ENCODE peak calls at places on chromosome 1, in seven cellular contexts. One of them, this sample, is unnamed.

GRCh38 chr1:23369335-23370013 is at the start of gene ZNF436:
- DNase-seq in suprapubic skin: peak; percentile 91
- DNase-seq in left ventricle myocardium inferior: peak; percentile 90
- DNase-seq in esophagus muscularis mucosa: no peak
- DNase-seq in heart left ventricle: peak; percentile 94
- DNase-seq in heart right ventricle: peak; percentile 83
- DNase-seq in ascending aorta: peak; percentile 88
- DNase-seq in this sample: peak; percentile 81

GRCh38 chr1:217205578-217205977 is 425.3 kb downstream of the GPATCH2 start:
- DNase-seq in heart right ventricle: no peak
- DNase-seq in esophagus muscularis mucosa: no peak
- DNase-seq in suprapubic skin: no peak
- DNase-seq in ascending aorta: no peak
- DNase-seq in left ventricle myocardium inferior: no peak
- DNase-seq in heart left ventricle: no peak
- DNase-seq in this sample: no peak

GRCh38 chr1:112840631-112841624 is 115.1 kb downstream of the SLC16A1 start:
- DNase-seq in ascending aorta: no peak
- DNase-seq in suprapubic skin: no peak
- DNase-seq in left ventricle myocardium inferior: no peak
- DNase-seq in heart left ventricle: no peak
- DNase-seq in heart right ventricle: no peak
- DNase-seq in esophagus muscularis mucosa: no peak
- DNase-seq in this sample: no peak

GRCh38 chr1:117919376-117919775 is 10.0 kb downstream of the GDAP2 start:
- DNase-seq in esophagus muscularis mucosa: no peak
- DNase-seq in left ventricle myocardium inferior: no peak
- DNase-seq in heart left ventricle: no peak
- DNase-seq in heart right ventricle: no peak
- DNase-seq in suprapubic skin: no peak
- DNase-seq in ascending aorta: no peak
- DNase-seq in this sample: no peak

GRCh38 chr1:86915737-86916235 is 1.4 kb downstream of the HS2ST1 start:
- DNase-seq in ascending aorta: no peak
- DNase-seq in left ventricle myocardium inferior: no peak
- DNase-seq in esophagus muscularis mucosa: no peak
- DNase-seq in heart left ventricle: no peak
- DNase-seq in heart right ventricle: no peak
- DNase-seq in suprapubic skin: no peak
- DNase-seq in this sample: no peak

GRCh38 chr1:28898267-28898955 is 16.0 kb upstream of the EPB41 start:
- DNase-seq in suprapubic skin: no peak
- DNase-seq in heart right ventricle: peak; percentile 49
- DNase-seq in ascending aorta: no peak
- DNase-seq in esophagus muscularis mucosa: no peak
- DNase-seq in left ventricle myocardium inferior: no peak
- DNase-seq in heart left ventricle: no peak
- DNase-seq in this sample: no peak

GRCh38 chr1:247281001-247281574 is 25.2 kb downstream of the VN1R5 start:
- DNase-seq in ascending aorta: no peak
- DNase-seq in heart right ventricle: no peak
- DNase-seq in heart left ventricle: no peak
- DNase-seq in suprapubic skin: no peak
- DNase-seq in esophagus muscularis mucosa: peak; percentile 78
- DNase-seq in left ventricle myocardium inferior: no peak
- DNase-seq in this sample: no peak

GRCh38 chr1:6280761-6281451 is 20.0 kb upstream of the GPR153 start:
- DNase-seq in suprapubic skin: no peak
- DNase-seq in left ventricle myocardium inferior: no peak
- DNase-seq in ascending aorta: no peak
- DNase-seq in esophagus muscularis mucosa: no peak
- DNase-seq in heart right ventricle: no peak
- DNase-seq in heart left ventricle: no peak
- DNase-seq in this sample: no peak

GRCh38 chr1:18820791-18821641 is 38.4 kb downstream of the TAS1R2 start:
- DNase-seq in heart right ventricle: peak; percentile 75
- DNase-seq in left ventricle myocardium inferior: peak; percentile 72
- DNase-seq in suprapubic skin: no peak
- DNase-seq in ascending aorta: peak; percentile 72
- DNase-seq in heart left ventricle: peak; percentile 73
- DNase-seq in esophagus muscularis mucosa: peak; percentile 94
- DNase-seq in this sample: peak; percentile 66

GRCh38 chr1:44949286-44949685 is 37.1 kb downstream of the EIF2B3 start:
- DNase-seq in heart right ventricle: no peak
- DNase-seq in esophagus muscularis mucosa: no peak
- DNase-seq in suprapubic skin: no peak
- DNase-seq in heart left ventricle: no peak
- DNase-seq in left ventricle myocardium inferior: no peak
- DNase-seq in ascending aorta: no peak
- DNase-seq in this sample: no peak

GRCh38 chr1:153190373-153190772 is 12.9 kb upstream of the LELP1 start:
- DNase-seq in ascending aorta: no peak
- DNase-seq in suprapubic skin: no peak
- DNase-seq in left ventricle myocardium inferior: no peak
- DNase-seq in esophagus muscularis mucosa: no peak
- DNase-seq in heart left ventricle: no peak
- DNase-seq in heart right ventricle: no peak
- DNase-seq in this sample: no peak

GRCh38 chr1:62386351-62387121 is 50.3 kb upstream of the USP1 start:
- DNase-seq in heart right ventricle: no peak
- DNase-seq in heart left ventricle: no peak
- DNase-seq in left ventricle myocardium inferior: no peak
- DNase-seq in esophagus muscularis mucosa: no peak
- DNase-seq in ascending aorta: no peak
- DNase-seq in suprapubic skin: no peak
- DNase-seq in this sample: no peak

GRCh38 chr1:214331180-214331579 is 50.2 kb downstream of the SMYD2 start:
- DNase-seq in left ventricle myocardium inferior: peak; percentile 38
- DNase-seq in heart right ventricle: no peak
- DNase-seq in esophagus muscularis mucosa: no peak
- DNase-seq in heart left ventricle: peak; percentile 67
- DNase-seq in ascending aorta: no peak
- DNase-seq in suprapubic skin: no peak
- DNase-seq in this sample: no peak

GRCh38 chr1:22380024-22380785 is 71.4 kb upstream of the ZBTB40 start:
- DNase-seq in heart left ventricle: no peak
- DNase-seq in ascending aorta: no peak
- DNase-seq in heart right ventricle: no peak
- DNase-seq in left ventricle myocardium inferior: no peak
- DNase-seq in suprapubic skin: no peak
- DNase-seq in esophagus muscularis mucosa: no peak
- DNase-seq in this sample: no peak

GRCh38 chr1:204975568-204976235 is 67.3 kb upstream of the CNTN2 start:
- DNase-seq in heart right ventricle: no peak
- DNase-seq in esophagus muscularis mucosa: no peak
- DNase-seq in ascending aorta: no peak
- DNase-seq in suprapubic skin: no peak
- DNase-seq in left ventricle myocardium inferior: no peak
- DNase-seq in heart left ventricle: peak; percentile 45
- DNase-seq in this sample: no peak

GRCh38 chr1:230109871-230110667 is 43.0 kb downstream of the GALNT2 start:
- DNase-seq in heart left ventricle: no peak
- DNase-seq in ascending aorta: no peak
- DNase-seq in suprapubic skin: no peak
- DNase-seq in left ventricle myocardium inferior: no peak
- DNase-seq in esophagus muscularis mucosa: no peak
- DNase-seq in heart right ventricle: no peak
- DNase-seq in this sample: no peak

GRCh38 chr1:62294211-62294610 is 25.0 kb downstream of the KANK4 start:
- DNase-seq in suprapubic skin: no peak
- DNase-seq in heart left ventricle: no peak
- DNase-seq in left ventricle myocardium inferior: no peak
- DNase-seq in heart right ventricle: no peak
- DNase-seq in ascending aorta: no peak
- DNase-seq in esophagus muscularis mucosa: no peak
- DNase-seq in this sample: no peak

GRCh38 chr1:1867164-1867563 is 23.7 kb downstream of the GNB1 start:
- DNase-seq in esophagus muscularis mucosa: no peak
- DNase-seq in heart left ventricle: no peak
- DNase-seq in heart right ventricle: no peak
- DNase-seq in left ventricle myocardium inferior: no peak
- DNase-seq in suprapubic skin: no peak
- DNase-seq in ascending aorta: no peak
- DNase-seq in this sample: no peak

GRCh38 chr1:1857096-1857703 is 33.7 kb downstream of the GNB1 start:
- DNase-seq in ascending aorta: no peak
- DNase-seq in suprapubic skin: no peak
- DNase-seq in esophagus muscularis mucosa: no peak
- DNase-seq in heart right ventricle: no peak
- DNase-seq in left ventricle myocardium inferior: no peak
- DNase-seq in heart left ventricle: no peak
- DNase-seq in this sample: peak; percentile 72

GRCh38 chr1:1861339-1861730 is 29.6 kb downstream of the GNB1 start:
- DNase-seq in left ventricle myocardium inferior: peak; percentile 33
- DNase-seq in heart left ventricle: no peak
- DNase-seq in esophagus muscularis mucosa: no peak
- DNase-seq in ascending aorta: no peak
- DNase-seq in heart right ventricle: no peak
- DNase-seq in suprapubic skin: no peak
- DNase-seq in this sample: no peak

GRCh38 chr1:1858382-1859086 is 32.4 kb downstream of the GNB1 start:
- DNase-seq in esophagus muscularis mucosa: peak; percentile 94
- DNase-seq in heart left ventricle: peak; percentile 89
- DNase-seq in suprapubic skin: peak; percentile 86
- DNase-seq in heart right ventricle: peak; percentile 67
- DNase-seq in ascending aorta: peak; percentile 91
- DNase-seq in left ventricle myocardium inferior: peak; percentile 78
- DNase-seq in this sample: peak; percentile 69

DNA sequence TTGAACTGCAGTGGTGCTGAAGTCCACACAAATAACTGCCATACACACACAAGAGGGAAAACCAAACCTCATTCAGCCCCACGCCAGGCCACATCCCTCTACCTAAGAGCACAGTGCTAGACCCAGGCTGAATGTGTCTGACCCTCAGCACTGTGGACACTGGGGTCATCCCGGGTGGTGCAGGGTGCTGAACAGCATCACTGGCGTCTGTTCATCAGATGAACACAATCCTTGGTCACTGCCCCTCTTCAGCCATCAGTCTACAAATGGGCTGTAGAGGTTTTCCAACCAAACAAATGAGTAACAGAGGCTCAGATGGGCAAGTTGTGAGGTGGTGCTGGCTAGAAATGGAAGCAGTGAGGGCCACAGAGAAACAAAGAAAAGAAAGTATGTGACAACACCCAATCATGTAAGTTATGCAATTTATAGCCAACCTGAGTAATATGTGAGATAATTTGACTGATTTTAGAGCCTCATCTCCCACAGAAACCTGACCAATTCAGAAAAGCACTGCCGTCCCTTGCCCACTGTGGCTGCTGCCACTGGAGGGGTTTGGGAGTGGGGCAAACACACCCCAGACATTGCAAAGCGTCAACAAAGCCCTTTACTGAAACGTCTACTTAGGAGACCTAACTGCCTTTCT is 27.9 kb downstream of the GNB1 start:
- DNase-seq in heart left ventricle: no peak
- DNase-seq in suprapubic skin: no peak
- DNase-seq in esophagus muscularis mucosa: no peak
- DNase-seq in heart right ventricle: no peak
- DNase-seq in ascending aorta: no peak
- DNase-seq in left ventricle myocardium inferior: no peak
- DNase-seq in this sample: no peak
- H3K4me3 ChIP-seq in heart left ventricle: no peak overlapping the region
- H3K4me3 ChIP-seq in suprapubic skin: no peak overlapping the region
- H3K4me3 ChIP-seq in esophagus muscularis mucosa: no peak overlapping the region
- H3K4me3 ChIP-seq in heart right ventricle: no peak overlapping the region
- H3K4me3 ChIP-seq in ascending aorta: no peak overlapping the region
- H3K4me3 ChIP-seq in left ventricle myocardium inferior: no peak overlapping the region
- H3K4me3 ChIP-seq in this sample: no peak overlapping the region

GRCh38 chr1:107647012-107647411 is 318.0 kb downstream of the VAV3 start:
- DNase-seq in heart right ventricle: no peak
- DNase-seq in ascending aorta: no peak
- DNase-seq in heart left ventricle: no peak
- DNase-seq in left ventricle myocardium inferior: no peak
- DNase-seq in suprapubic skin: no peak
- DNase-seq in esophagus muscularis mucosa: no peak
- DNase-seq in this sample: no peak
- H3K4me1 ChIP-seq in heart right ventricle: no peaks in the 10 kb centered on the region
- H3K4me1 ChIP-seq in ascending aorta: no peaks in the 10 kb centered on the region
- H3K4me1 ChIP-seq in heart left ventricle: no peaks in the 10 kb centered on the region
- H3K4me1 ChIP-seq in left ventricle myocardium inferior: no peaks in the 10 kb centered on the region
- H3K4me1 ChIP-seq in suprapubic skin: peaks cover 31% of the 10 kb centered on the region
- H3K4me1 ChIP-seq in esophagus muscularis mucosa: no peaks in the 10 kb centered on the region
- H3K4me1 ChIP-seq in this sample: no peaks in the 10 kb centered on the region

DNA sequence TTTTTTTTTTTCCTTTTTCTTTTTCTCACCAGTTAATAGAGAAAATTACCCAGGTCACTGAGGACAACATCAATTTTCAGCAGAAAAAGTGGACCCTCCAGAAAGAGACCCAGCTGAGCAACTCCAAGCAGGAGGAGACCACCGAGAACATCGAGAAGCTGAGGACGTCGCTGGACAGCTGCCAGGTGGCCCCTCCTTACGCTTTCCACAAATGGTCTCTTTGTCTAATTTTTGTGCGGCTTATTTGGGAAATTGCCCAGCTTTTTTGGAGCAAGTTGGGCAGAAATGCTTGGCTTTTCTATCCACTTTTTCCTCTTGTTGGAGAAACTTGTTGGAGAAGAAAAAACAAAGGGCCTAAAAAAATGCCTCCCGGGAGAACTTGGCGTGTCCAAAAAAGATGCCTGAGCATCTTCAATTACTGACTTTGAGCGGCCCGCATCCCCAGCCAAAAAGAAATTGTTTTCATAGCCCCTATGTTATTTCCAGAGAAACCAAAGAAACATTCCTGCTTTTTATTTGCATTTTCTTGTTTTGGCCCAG is 81.3 kb downstream of the FHAD1 start:
- DNase-seq in esophagus muscularis mucosa: no peak
- DNase-seq in heart left ventricle: no peak
- DNase-seq in left ventricle myocardium inferior: no peak
- DNase-seq in heart right ventricle: peak; percentile 37
- DNase-seq in ascending aorta: no peak
- DNase-seq in suprapubic skin: no peak
- DNase-seq in this sample: no peak
- H3K4me3 ChIP-seq in esophagus muscularis mucosa: no peak overlapping the region
- H3K4me3 ChIP-seq in heart left ventricle: no peak overlapping the region
- H3K4me3 ChIP-seq in left ventricle myocardium inferior: peak overlapping the region; percentile 38
- H3K4me3 ChIP-seq in heart right ventricle: peak overlapping the region; percentile 19
- H3K4me3 ChIP-seq in ascending aorta: peak overlapping the region; percentile 7
- H3K4me3 ChIP-seq in suprapubic skin: no peak overlapping the region
- H3K4me3 ChIP-seq in this sample: no peak overlapping the region

DNA sequence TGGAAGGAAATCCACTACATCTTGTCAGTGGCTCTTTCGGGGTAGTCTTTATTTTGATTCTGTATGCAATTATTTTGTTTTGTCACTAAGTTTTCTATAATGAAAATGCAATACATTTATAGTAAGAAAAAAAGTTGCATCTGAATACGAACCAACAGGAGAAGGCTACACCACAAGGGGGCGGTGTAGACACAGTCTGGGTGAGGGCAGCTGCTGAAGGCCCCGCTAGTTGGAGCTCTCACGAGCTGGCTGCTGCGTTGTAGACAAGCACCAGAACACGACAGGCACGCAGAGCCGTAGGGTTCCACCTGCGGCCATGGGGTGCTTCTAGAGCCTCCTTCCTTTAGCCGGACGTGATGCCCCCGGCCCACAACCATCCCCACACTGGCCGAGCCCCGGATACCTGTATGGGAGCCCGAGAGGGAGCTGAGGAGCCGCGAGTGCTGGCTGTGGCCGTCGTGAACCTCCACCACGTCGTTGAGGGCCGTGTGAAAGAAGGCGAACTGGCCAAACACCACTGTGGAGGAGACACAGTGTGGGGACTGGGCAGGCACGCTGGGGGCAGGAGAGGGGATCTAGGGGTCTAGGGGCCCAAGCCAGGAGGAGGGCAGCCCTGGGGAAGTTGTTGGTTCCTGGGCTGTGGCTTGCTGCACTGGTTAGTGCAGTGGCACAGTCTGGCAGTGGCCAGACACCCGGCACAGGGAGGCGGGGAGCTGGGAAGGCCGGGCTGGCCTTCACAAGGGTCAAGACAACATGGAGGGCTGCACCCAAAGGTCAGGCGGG is 160.8 kb downstream of the ZSCAN20 start:
- DNase-seq in heart left ventricle: peak; percentile 93
- DNase-seq in heart right ventricle: peak; percentile 81
- DNase-seq in ascending aorta: peak; percentile 93
- DNase-seq in esophagus muscularis mucosa: no peak
- DNase-seq in suprapubic skin: peak; percentile 88
- DNase-seq in left ventricle myocardium inferior: peak; percentile 87
- DNase-seq in this sample: peak; percentile 79
- H3K4me1 ChIP-seq in heart left ventricle: no peaks in the 10 kb centered on the region
- H3K4me1 ChIP-seq in heart right ventricle: peaks cover 3% of the 10 kb centered on the region
- H3K4me1 ChIP-seq in ascending aorta: no peaks in the 10 kb centered on the region
- H3K4me1 ChIP-seq in esophagus muscularis mucosa: peaks cover 3% of the 10 kb centered on the region
- H3K4me1 ChIP-seq in suprapubic skin: peaks cover 7% of the 10 kb centered on the region
- H3K4me1 ChIP-seq in left ventricle myocardium inferior: peaks cover 4% of the 10 kb centered on the region
- H3K4me1 ChIP-seq in this sample: no peaks in the 10 kb centered on the region

This sample was measured in gastrocnemius medialis.